ENCODE peak calls at places on chromosomes 11 and 22, in five cellular contexts. C, M, I, B and R are unnamed samples.

GRCh38 chr11:68324695-68325094 is 12.3 kb downstream of the LRP5 start:
- DNase-seq in C (no peak), M (no peak), I (no peak), B (no peak), R (no peak)

GRCh38 chr11:117419136-117419914 is 91.7 kb downstream of the CEP164 start:
- DNase-seq in C (peak; percentile 42), M (no peak), I (no peak), B (peak; percentile 56), R (no peak)

GRCh38 chr11:73308963-73309960 is 1.2 kb downstream of the ARHGEF17 start:
- DNase-seq in C (peak; percentile 97), M (peak; percentile 92), I (no peak), B (peak; percentile 98), R (no peak)

GRCh38 chr11:126929186-126930085 is 71.1 kb downstream of the KIRREL3 start:
- DNase-seq in C (no peak), M (no peak), I (no peak), B (no peak), R (peak; percentile 49)

GRCh38 chr11:9760180-9760550 is 96.3 kb downstream of the SWAP70 start:
- DNase-seq in C (peak; percentile 97), M (peak; percentile 92), I (peak; percentile 77), B (peak; percentile 97), R (peak; percentile 33)

GRCh38 chr22:23220485-23221350 is 40.4 kb downstream of the BCR start:
- DNase-seq in C (no peak), M (no peak), I (no peak), B (no peak), R (no peak)

GRCh38 chr11:121494355-121495099 is 41.8 kb upstream of the SORL1-AS1 start:
- DNase-seq in C (no peak), M (no peak), I (no peak), B (no peak), R (peak; percentile 20)

GRCh38 chr11:28343304-28344233 is 235.4 kb downstream of the METTL15 start:
- DNase-seq in C (no peak), M (no peak), I (no peak), B (no peak), R (no peak)

GRCh38 chr11:87300640-87301381 is 263.1 kb downstream of the TMEM135 start:
- DNase-seq in C (no peak), M (no peak), I (no peak), B (no peak), R (no peak)

GRCh38 chr11:69383372-69383771 is 89.4 kb downstream of the MYEOV start:
- DNase-seq in C (peak; percentile 25), M (no peak), I (no peak), B (no peak), R (no peak)

GRCh38 chr11:19409307-19409706 is 168.6 kb upstream of the E2F8 start:
- DNase-seq in C (no peak), M (no peak), I (no peak), B (no peak), R (no peak)

GRCh38 chr11:96228472-96228871 is 114.5 kb downstream of the MAML2 start:
- DNase-seq in C (peak; percentile 86), M (peak; percentile 71), I (no peak), B (peak; percentile 87), R (no peak)

GRCh38 chr22:34966980-34967379 is 99.0 kb upstream of the ISX start:
- DNase-seq in C (no peak), M (no peak), I (no peak), B (no peak), R (no peak)

GRCh38 chr22:37753746-37754145 is 54.0 kb upstream of the GCAT start:
- DNase-seq in C (no peak), M (no peak), I (no peak), B (no peak), R (no peak)

GRCh38 chr22:19825904-19826618 is 28.6 kb downstream of the GNB1L start:
- DNase-seq in C (peak; percentile 17), M (no peak), I (no peak), B (no peak), R (no peak)

GRCh38 chr11:100719809-100720221 is 32.7 kb downstream of the ARHGAP42 start:
- DNase-seq in C (peak; percentile 82), M (peak; percentile 80), I (peak; percentile 19), B (no peak), R (no peak)

GRCh38 chr11:65047581-65048422 is 6.8 kb downstream of the SAC3D1 start:
- DNase-seq in C (no peak), M (no peak), I (no peak), B (peak; percentile 75), R (no peak)

GRCh38 chr11:96486890-96487633 is 97.2 kb downstream of the JRKL start:
- DNase-seq in C (no peak), M (no peak), I (no peak), B (no peak), R (no peak)

DNA sequence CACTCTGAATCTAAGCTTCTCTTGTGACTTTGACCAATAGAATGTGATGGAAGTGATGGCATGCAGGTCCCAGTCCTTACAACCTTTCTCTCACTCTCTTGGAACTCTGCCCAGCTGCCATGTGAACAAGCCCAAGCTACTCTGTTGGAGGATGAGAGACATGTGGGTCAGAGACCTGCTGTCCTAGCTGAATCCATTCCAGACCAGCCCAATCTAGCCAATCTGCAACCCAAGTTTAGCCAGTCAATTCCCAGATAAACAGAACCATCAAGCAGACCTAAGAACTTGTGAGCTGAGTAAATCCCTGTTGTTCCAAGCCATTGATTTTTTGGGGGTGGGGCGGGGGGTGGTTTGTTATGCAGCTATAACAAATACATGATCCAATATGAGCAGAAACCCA is 69.2 kb upstream of the GRK3 start:
- DNase-seq in C (no peak), M (no peak), I (no peak), B (no peak), R (no peak)
- H3K27ac ChIP-seq in C (no peak overlapping the region), M (no peak overlapping the region), I (no peak overlapping the region), B (no peak overlapping the region), R (no peak overlapping the region)

GRCh38 chr22:46511391-46512370 is 25.7 kb downstream of the CELSR1 start:
- DNase-seq in C (no peak), M (no peak), I (no peak), B (no peak), R (no peak)

GRCh38 chr22:46508391-46508999 is 28.9 kb downstream of the CELSR1 start:
- DNase-seq in C (no peak), M (no peak), I (no peak), B (no peak), R (no peak)

GRCh38 chr22:46509416-46510089 is 27.9 kb downstream of the CELSR1 start:
- DNase-seq in C (no peak), M (no peak), I (no peak), B (no peak), R (no peak)

GRCh38 chr22:46504586-46504985 is 32.8 kb downstream of the CELSR1 start:
- DNase-seq in C (no peak), M (no peak), I (no peak), B (no peak), R (no peak)

GRCh38 chr22:46507451-46508390 is 29.7 kb downstream of the CELSR1 start:
- DNase-seq in C (no peak), M (no peak), I (no peak), B (no peak), R (no peak)
- H3K27ac ChIP-seq in C (no peak overlapping the region), M (no peak overlapping the region), I (no peak overlapping the region), B (no peak overlapping the region), R (no peak overlapping the region)

GRCh38 chr11:127993788-127994187 is 593.6 kb downstream of the ETS1 start:
- DNase-seq in C (no peak), M (no peak), I (no peak), B (no peak), R (no peak)

GRCh38 chr11:127998421-127998820 is 588.9 kb downstream of the ETS1 start:
- DNase-seq in C (no peak), M (no peak), I (no peak), B (no peak), R (no peak)

GRCh38 chr11:127996825-127997224 is 590.5 kb downstream of the ETS1 start:
- DNase-seq in C (no peak), M (no peak), I (no peak), B (no peak), R (no peak)

GRCh38 chr11:127994736-127995135 is 592.6 kb downstream of the ETS1 start:
- DNase-seq in C (no peak), M (no peak), I (no peak), B (no peak), R (no peak)
- H3K27ac ChIP-seq in C (no peak overlapping the region), M (no peak overlapping the region), I (no peak overlapping the region), B (no peak overlapping the region), R (no peak overlapping the region)

GRCh38 chr11:79441159-79441875 is 487 bp upstream of the TENM4 start:
- DNase-seq in C (no peak), M (peak; percentile 5), I (peak; percentile 1), B (no peak), R (no peak)
- H3K27ac ChIP-seq in C (peak overlapping the region; percentile 87), M (peak overlapping the region; percentile 51), I (peak overlapping the region; percentile 11), B (peak overlapping the region; percentile 65), R (peak overlapping the region; percentile 86)

GRCh38 chr11:75324740-75325139 is 26.7 kb downstream of the ARRB1 start:
- DNase-seq in C (no peak), M (no peak), I (no peak), B (no peak), R (no peak)
- H3K27ac ChIP-seq in C (no peak overlapping the region), M (no peak overlapping the region), I (peak overlapping the region; percentile 86), B (peak overlapping the region; percentile 57), R (peak overlapping the region; percentile 36)

GRCh38 chr11:36657610-36658225 is 59.7 kb upstream of the RAG2 start:
- DNase-seq in C (no peak), M (no peak), I (no peak), B (no peak), R (no peak)
- H3K27ac ChIP-seq in C (no peak overlapping the region), M (no peak overlapping the region), I (no peak overlapping the region), B (no peak overlapping the region), R (no peak overlapping the region)